ENCODE peak calls at places on chromosomes 2 and 18, in six cellular contexts. V is H9, J is neuronal stem cell, F is IMR-90, Z is H1, O is mesenchymal stem cell. M is an unnamed sample.

GRCh38 chr2:104432972-104433371 is 420.9 kb upstream of the POU3F3 start:
- DNase-seq in Z (no peak), V (no peak), J (no peak), O (no peak), F (no peak), M (no peak)

GRCh38 chr2:158893057-158893456 is 75.4 kb upstream of the TANC1 start:
- DNase-seq in Z (no peak), V (no peak), O (no peak), F (peak; percentile 60), J (no peak), M (no peak)

GRCh38 chr2:219812672-219813071 is 185.2 kb downstream of the SLC4A3 start:
- DNase-seq in V (no peak), F (no peak), Z (no peak), J (no peak), O (no peak), M (no peak)

GRCh38 chr2:11698009-11698922 is 28.3 kb upstream of the NTSR2 start:
- DNase-seq in F (peak; percentile 81), V (no peak), Z (no peak), O (peak; percentile 31), J (no peak), M (no peak)

GRCh38 chr2:69975853-69976462 is 14.5 kb upstream of the ASPRV1 start:
- DNase-seq in J (no peak), O (no peak), V (no peak), F (no peak), Z (no peak), M (peak; percentile 53)

GRCh38 chr2:174083843-174084458 is 118.8 kb upstream of the SP3 start:
- DNase-seq in V (no peak), F (no peak), Z (no peak), J (no peak), O (no peak), M (no peak)

GRCh38 chr2:11578081-11578948 is 44.5 kb downstream of the GREB1 start:
- DNase-seq in F (no peak), O (no peak), Z (no peak), V (no peak), J (no peak), M (no peak)

GRCh38 chr2:25711641-25712369 is 38.4 kb upstream of the DTNB start:
- DNase-seq in Z (no peak), F (no peak), O (no peak), V (no peak), J (no peak), M (no peak)

GRCh38 chr2:68831688-68832087 is 39.5 kb downstream of the BMP10 start:
- DNase-seq in F (peak; percentile 83), V (no peak), Z (no peak), J (no peak), O (peak; percentile 85), M (no peak)

GRCh38 chr18:9513971-9514512 is 38.7 kb downstream of the RALBP1 start:
- DNase-seq in J (no peak), O (peak; percentile 66), F (peak; percentile 75), V (no peak), Z (no peak), M (no peak)

GRCh38 chr2:60118061-60118460 is 435.4 kb downstream of the BCL11A start:
- DNase-seq in J (no peak), F (no peak), O (no peak), Z (no peak), V (no peak), M (no peak)

GRCh38 chr2:134446431-134447091 is 192.7 kb downstream of the MGAT5 start:
- DNase-seq in O (peak; percentile 55), V (no peak), J (no peak), Z (no peak), F (peak; percentile 47), M (no peak)

GRCh38 chr2:98412751-98413445 is 31.8 kb upstream of the INPP4A start:
- DNase-seq in F (peak; percentile 55), V (no peak), O (peak; percentile 72), J (peak; percentile 54), Z (no peak), M (peak; percentile 79)

GRCh38 chr2:212871597-212871996 is 279.8 kb downstream of the IKZF2 start:
- DNase-seq in V (no peak), O (no peak), J (no peak), Z (no peak), F (no peak), M (no peak)

GRCh38 chr18:26436176-26437031 is 111.9 kb downstream of the KCTD1 start:
- DNase-seq in F (peak; percentile 89), V (no peak), J (no peak), O (peak; percentile 63), Z (no peak), M (peak; percentile 39)

GRCh38 chr2:40259900-40260299 is 192.0 kb downstream of the SLC8A1 start:
- DNase-seq in V (no peak), O (no peak), Z (no peak), J (no peak), F (no peak), M (no peak)

GRCh38 chr18:71850602-71851001 is 693.5 kb downstream of the CBLN2 start:
- DNase-seq in Z (no peak), V (no peak), O (no peak), J (no peak), F (no peak), M (no peak)

GRCh38 chr2:88530081-88530480 is 77.6 kb upstream of the FOXI3 start:
- DNase-seq in Z (no peak), J (no peak), V (no peak), F (peak; percentile 43), O (no peak), M (peak; percentile 49)

GRCh38 chr18:79963658-79964329 is 649 bp upstream of the HSBP1L1 start:
- DNase-seq in J (no peak), V (no peak), Z (no peak), O (no peak), F (no peak), M (no peak)

GRCh38 chr2:47512581-47513083 is 109.7 kb downstream of the MSH2 start:
- DNase-seq in F (peak; percentile 64), O (no peak), Z (no peak), J (no peak), V (no peak), M (peak; percentile 49)

GRCh38 chr2:52904511-52904910 is 863.1 kb upstream of the CHAC2 start:
- DNase-seq in O (no peak), F (peak; percentile 26), V (no peak), Z (no peak), J (no peak), M (no peak)
- H4K91ac ChIP-seq in O (no peak overlapping the region), F (no peak overlapping the region), V (no peak overlapping the region), Z (no peak overlapping the region), J (no peak overlapping the region), M (no peak overlapping the region)

GRCh38 chr2:41966920-41967319 is 80.9 kb upstream of the PKDCC start:
- DNase-seq in Z (no peak), V (no peak), F (no peak), O (no peak), J (no peak), M (no peak)

GRCh38 chr2:41965886-41966285 is 81.9 kb upstream of the PKDCC start:
- DNase-seq in F (no peak), V (no peak), J (no peak), O (peak; percentile 46), Z (no peak), M (no peak)

GRCh38 chr2:41966431-41966893 is 81.4 kb upstream of the PKDCC start:
- DNase-seq in F (peak; percentile 96), Z (no peak), O (peak; percentile 96), V (no peak), J (no peak), M (peak; percentile 69)

GRCh38 chr2:41968182-41968578 is 79.6 kb upstream of the PKDCC start:
- DNase-seq in F (no peak), J (no peak), V (no peak), Z (no peak), O (no peak), M (no peak)

DNA sequence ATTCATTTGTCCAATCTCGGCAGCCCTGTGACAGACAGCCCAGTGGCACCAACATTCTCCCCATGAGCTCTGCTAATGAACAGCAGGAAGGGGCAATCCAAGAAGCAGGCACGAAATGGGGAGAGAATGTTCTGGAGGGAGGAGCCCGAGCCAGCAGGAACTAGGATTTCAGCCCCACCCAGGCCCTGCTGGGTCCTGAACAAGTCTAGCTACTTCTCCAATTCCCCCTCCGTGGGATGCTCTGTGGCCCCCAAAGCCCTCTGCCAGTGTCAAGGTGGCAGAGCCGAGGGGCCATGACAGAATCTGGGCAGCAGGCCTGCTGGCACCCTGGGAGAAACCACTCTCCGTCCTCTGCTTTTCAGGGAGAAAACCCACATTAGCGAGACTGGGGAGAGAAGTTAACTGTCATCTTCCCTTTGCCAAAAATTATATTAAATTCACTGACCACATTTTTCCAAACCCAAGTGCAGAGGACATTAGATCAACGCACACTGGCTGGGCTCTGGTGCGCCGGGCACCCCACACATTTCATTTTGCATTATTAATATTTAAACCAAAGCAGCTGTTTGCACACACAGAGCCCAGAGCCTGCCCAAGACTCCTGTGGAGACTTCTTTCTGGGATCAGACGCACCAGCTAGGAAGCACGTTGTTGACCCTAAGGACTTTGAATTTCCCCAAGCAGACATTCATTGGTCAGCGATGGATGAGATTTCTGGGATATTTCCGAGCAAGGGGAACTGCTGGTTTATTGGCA is 80.2 kb upstream of the PKDCC start:
- DNase-seq in F (no peak), Z (no peak), V (no peak), J (no peak), O (no peak), M (no peak)
- H3K4me1 ChIP-seq in F (peaks cover 27% of the 10 kb centered on the region), Z (peaks cover 13% of the 10 kb centered on the region), V (peaks cover 6% of the 10 kb centered on the region), J (peaks cover 32% of the 10 kb centered on the region), O (peaks cover 41% of the 10 kb centered on the region), M (peaks cover 43% of the 10 kb centered on the region)

DNA sequence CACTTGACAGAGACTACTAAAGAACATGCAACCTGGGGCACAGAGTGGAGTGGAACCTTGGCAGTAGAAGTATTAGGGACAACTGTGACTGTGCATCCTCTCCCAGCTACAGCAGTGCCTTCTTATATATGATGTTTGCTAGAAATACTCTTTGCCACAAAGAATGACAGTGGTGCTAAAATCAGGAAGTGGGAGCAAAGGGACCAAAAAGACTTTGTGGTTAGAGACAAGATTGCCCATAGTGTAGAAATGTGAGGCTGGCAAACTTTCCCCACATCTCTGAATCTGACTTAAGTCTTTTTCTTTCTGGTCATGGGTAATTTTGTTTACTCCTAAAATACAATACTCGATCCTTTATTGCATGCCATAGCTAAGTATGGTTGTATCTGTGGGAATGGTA is 9.4 kb upstream of the SLC38A11 start:
- DNase-seq in F (no peak), O (no peak), Z (no peak), V (no peak), J (no peak), M (no peak)
- H4K91ac ChIP-seq in F (no peak overlapping the region), O (no peak overlapping the region), Z (no peak overlapping the region), V (no peak overlapping the region), J (no peak overlapping the region), M (no peak overlapping the region)

DNA sequence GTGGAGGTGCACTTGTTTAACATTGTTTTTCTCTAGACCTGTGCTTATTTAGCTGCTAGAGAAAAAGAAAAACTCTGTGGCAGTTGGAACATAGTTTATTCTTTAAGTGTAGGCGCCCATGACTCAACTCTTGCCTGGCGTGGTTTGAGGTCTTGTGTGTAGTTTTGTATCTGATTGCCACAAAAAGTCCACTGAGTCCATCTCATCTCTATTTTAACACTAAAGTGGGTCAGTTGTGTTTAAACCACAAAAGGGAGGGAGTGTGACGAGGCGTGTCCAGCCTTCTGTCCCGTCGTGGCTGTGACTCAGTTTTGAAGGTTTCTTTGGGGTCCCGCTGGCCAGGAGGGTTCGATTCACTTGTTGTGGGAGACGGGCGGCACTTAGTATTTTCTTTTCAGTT is 15.3 kb upstream of the UGT1A9 start:
- DNase-seq in V (no peak), F (no peak), O (no peak), Z (no peak), J (no peak), M (no peak)
- H3K4me1 ChIP-seq in V (no peaks in the 10 kb centered on the region), F (no peaks in the 10 kb centered on the region), O (no peaks in the 10 kb centered on the region), Z (no peaks in the 10 kb centered on the region), J (no peaks in the 10 kb centered on the region), M (no peaks in the 10 kb centered on the region)

M was measured in trophoblast cell.